ENCODE peak calls at places on chromosome 1, in four cellular contexts. K is neural progenitor cell, Z is keratinocyte, S is fibroblast of lung. Y is an unnamed sample.

GRCh38 chr1:67559222-67559700 is 125.7 kb upstream of the GADD45A start:
- DNase-seq in Z (no peak), S (peak; percentile 39), K (no peak), Y (no peak)

GRCh38 chr1:234262754-234263105 is 110.5 kb upstream of the COA6 start:
- DNase-seq in Z (no peak), S (no peak), K (no peak), Y (no peak)

GRCh38 chr1:74427676-74428075 is 84.7 kb downstream of the LRRC53 start:
- DNase-seq in Z (no peak), K (no peak), S (no peak), Y (no peak)

GRCh38 chr1:53298163-53298685 is 29.6 kb downstream of the LRP8 start:
- DNase-seq in K (no peak), Z (no peak), S (peak; percentile 70), Y (no peak)

GRCh38 chr1:153793261-153793972 is 18.2 kb downstream of the SLC27A3 start:
- DNase-seq in S (no peak), K (peak; percentile 82), Z (no peak), Y (no peak)

GRCh38 chr1:3857791-3858129 is 484 bp downstream of the DFFB start:
- DNase-seq in S (no peak), K (no peak), Z (no peak), Y (no peak)

GRCh38 chr1:27621067-27621920 is 13.7 kb downstream of the FGR start:
- DNase-seq in Z (no peak), K (no peak), S (peak; percentile 43), Y (no peak)

GRCh38 chr1:168945870-168946269 is 160.6 kb upstream of the ATP1B1 start:
- DNase-seq in K (no peak), Z (no peak), S (no peak), Y (no peak)

GRCh38 chr1:231485029-231485784 is 43.3 kb upstream of the TSNAX start:
- DNase-seq in S (peak; percentile 43), Z (no peak), K (no peak), Y (no peak)
- H2AFZ ChIP-seq in S (no peak overlapping the region), Z (no peak overlapping the region), K (no peak overlapping the region), Y (no peak overlapping the region)

GRCh38 chr1:110800079-110800478 is 72.9 kb upstream of the CD53 start:
- DNase-seq in K (no peak), Z (no peak), S (no peak), Y (peak; percentile 53)

DNA sequence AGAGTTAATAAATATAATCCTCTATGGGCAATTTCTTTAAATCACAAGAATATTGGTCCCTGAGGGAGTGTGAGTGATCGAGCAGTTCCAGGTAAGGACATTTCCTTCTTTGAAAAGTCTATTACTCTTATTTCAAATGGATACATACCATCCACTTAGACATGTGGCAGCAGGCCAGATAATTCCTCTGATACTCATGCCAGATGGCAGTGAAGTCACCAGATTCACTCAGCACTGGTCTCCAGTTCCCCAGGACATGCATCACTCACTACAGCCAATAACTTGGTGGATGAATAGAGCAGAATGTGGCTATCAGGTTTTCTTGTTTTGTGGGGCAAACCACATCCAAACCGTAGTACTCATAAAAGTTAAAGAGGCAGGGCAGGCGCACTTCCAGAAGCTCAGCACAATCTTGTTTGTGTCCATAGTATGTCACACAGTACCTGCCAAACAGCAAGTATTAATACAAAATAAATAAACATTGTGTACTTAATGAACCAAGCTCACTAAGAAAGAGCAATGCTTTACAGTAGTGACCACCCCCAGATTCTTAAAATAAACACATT is 74.2 kb upstream of the CD53 start:
- DNase-seq in S (no peak), K (no peak), Z (no peak), Y (peak; percentile 26)
- TF ChIP-seq EZH2 in S (no peak), K (no peak), Z (no peak), Y (no peak)

GRCh38 chr1:167663002-167663772 is 33.2 kb downstream of the RCSD1 start:
- DNase-seq in Z (peak; percentile 88), K (no peak), S (peak; percentile 62), Y (no peak)
- H3K27ac ChIP-seq in Z (peak overlapping the region; percentile 68), K (no peak overlapping the region), S (peak overlapping the region; percentile 1), Y (no peak overlapping the region)

DNA sequence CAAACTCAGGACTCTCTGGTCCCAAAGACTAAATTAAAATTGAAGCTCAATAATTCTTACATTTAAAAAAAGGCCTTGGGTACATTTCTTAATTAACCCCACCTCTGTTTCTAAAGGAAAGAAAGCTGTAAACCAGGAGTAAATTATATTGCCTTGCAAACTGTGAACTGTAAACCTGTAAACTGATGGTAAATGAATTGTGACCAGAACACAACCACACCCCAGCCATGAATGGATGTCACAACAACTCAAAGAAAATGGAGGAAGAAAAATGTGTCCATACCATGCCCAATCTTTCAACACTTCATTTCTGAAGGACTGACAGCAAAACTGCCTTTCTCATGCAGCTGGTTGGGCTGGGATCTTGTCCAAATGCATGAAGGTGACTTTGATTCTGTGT is 171.3 kb upstream of the C1orf87 start:
- DNase-seq in K (no peak), S (no peak), Z (no peak), Y (no peak)
- H2AFZ ChIP-seq in K (no peak overlapping the region), S (no peak overlapping the region), Z (no peak overlapping the region), Y (no peak overlapping the region)

GRCh38 chr1:41361495-41362356 is 492 bp downstream of the FOXO6 start:
- DNase-seq in Z (no peak), K (peak; percentile 71), S (no peak), Y (no peak)
- TF ChIP-seq EZH2 in Z (peak; percentile 81), K (no peak), S (peak; percentile 73), Y (no peak)

DNA sequence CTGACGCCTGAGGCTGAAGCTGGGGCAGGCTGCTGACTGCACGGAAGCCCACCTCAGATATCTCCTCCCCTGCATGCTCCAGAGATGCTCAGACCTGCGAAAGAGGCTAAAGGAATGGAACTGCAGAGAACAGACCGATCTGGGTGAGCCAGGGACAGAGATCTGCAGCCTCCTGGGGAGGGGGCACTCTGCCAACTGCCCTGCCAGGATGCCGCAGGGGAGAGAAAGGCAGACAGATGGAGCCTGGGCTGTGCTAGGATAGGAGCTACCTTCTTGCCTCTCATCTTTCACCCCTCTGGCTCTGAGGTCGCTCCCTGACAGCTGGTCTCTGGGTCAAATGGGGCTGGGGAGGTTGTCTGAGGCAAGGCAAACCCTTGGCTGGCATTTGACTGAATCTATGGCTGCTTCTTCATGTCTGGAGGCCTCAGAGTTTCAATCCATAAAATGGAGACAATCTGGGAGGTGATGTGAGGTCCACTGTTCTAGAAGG is 238.2 kb downstream of the GRIK3 start:
- DNase-seq in S (no peak), Z (no peak), K (no peak), Y (no peak)
- H3K27ac ChIP-seq in S (no peak overlapping the region), Z (no peak overlapping the region), K (no peak overlapping the region), Y (no peak overlapping the region)

GRCh38 chr1:165545974-165546373 is 2.2 kb downstream of the LRRC52 start:
- DNase-seq in S (no peak), Z (no peak), K (no peak), Y (no peak)

GRCh38 chr1:165542015-165542631 is 1.7 kb upstream of the LRRC52 start:
- DNase-seq in K (no peak), Z (no peak), S (no peak), Y (no peak)

GRCh38 chr1:165542647-165543046 is 1.2 kb upstream of the LRRC52 start:
- DNase-seq in K (no peak), S (no peak), Z (no peak), Y (no peak)

GRCh38 chr1:165544996-165545395 is 1.2 kb downstream of the LRRC52 start:
- DNase-seq in S (no peak), Z (no peak), K (no peak), Y (no peak)

DNA sequence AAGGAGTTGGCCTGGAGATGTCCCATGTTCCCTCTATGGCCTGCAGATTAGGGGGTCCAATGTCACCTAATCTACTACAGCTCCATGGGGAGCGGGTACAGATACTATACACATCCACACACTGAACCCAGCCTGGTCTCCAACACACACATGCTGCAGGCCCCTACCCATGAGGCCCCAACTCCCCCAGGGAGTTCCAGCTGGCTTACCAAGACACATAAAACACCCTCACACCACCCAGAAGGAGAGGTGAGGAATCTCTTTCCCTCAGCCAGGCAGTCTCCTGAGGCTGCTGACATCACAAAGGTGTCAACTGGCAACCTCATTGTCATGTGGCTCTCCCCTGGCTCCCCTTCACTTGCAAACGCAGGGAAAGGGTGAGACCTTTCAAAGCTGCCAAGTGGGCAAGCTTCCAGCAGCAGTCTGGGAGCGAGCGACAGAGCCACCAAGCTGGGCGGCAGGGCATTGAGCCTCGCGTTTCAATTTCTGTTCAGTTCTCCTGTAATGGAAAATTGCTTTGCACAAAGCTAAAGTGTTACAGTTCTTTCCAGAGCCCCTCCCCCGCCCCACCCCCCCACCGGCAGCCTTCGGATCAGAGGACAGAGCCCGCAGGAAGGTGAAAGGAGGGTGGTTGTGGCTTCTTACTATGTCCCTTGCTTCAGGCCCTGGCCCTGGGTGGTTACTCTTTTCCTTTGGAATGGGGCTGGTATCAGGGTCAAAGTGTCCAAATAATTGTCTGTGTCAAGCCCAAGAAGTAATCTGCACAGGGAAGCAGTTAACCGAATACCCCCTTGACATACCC is at the start of gene LRRC52:
- DNase-seq in Z (no peak), K (peak; percentile 5), S (no peak), Y (no peak)
- H2AFZ ChIP-seq in Z (no peak within 1 kb of the TSS), K (no peak within 1 kb of the TSS), S (no peak within 1 kb of the TSS), Y (no peak within 1 kb of the TSS)

GRCh38 chr1:47224676-47225399 is 7.2 kb downstream of the TAL1 start:
- DNase-seq in S (no peak), Z (no peak), K (peak; percentile 27), Y (no peak)
- TF ChIP-seq EZH2 in S (peak; percentile 99), Z (peak; percentile 99), K (peak; percentile 89), Y (no peak)